ENCODE peak calls at places on chromosomes 11 and 22, in four cellular contexts. U is GM12878, M is HepG2, P is H1. C is an unnamed sample.

GRCh38 chr11:65204646-65205601 is 23.2 kb downstream of the CAPN1 start:
- DNase-seq in P (peak; percentile 95), M (peak; percentile 37), U (no peak), C (peak; percentile 86)

GRCh38 chr11:7665473-7666291 is 7.6 kb downstream of the CYB5R2 start:
- DNase-seq in U (peak; percentile 34), P (peak; percentile 90), M (peak; percentile 65), C (peak; percentile 86)

GRCh38 chr11:72683782-72684200 is 9.6 kb upstream of the PDE2A start:
- DNase-seq in U (no peak), P (peak; percentile 99), M (peak; percentile 33), C (peak; percentile 74)

GRCh38 chr11:87422566-87422965 is 384.8 kb downstream of the TMEM135 start:
- DNase-seq in P (no peak), U (no peak), M (no peak), C (no peak)

GRCh38 chr11:65310756-65311155 is 3.9 kb upstream of the CDC42EP2 start:
- DNase-seq in M (no peak), U (no peak), P (no peak), C (no peak)

GRCh38 chr11:118005224-118006152 is 19.3 kb downstream of the IL10RA start:
- DNase-seq in U (no peak), M (no peak), P (peak; percentile 22), C (peak; percentile 79)

GRCh38 chr11:119875841-119876600 is 147.0 kb upstream of the NECTIN1 start:
- DNase-seq in P (no peak), M (no peak), U (no peak), C (no peak)

GRCh38 chr22:41875531-41876242 is 39.2 kb downstream of the SHISA8 start:
- DNase-seq in P (no peak), U (no peak), M (no peak), C (no peak)

GRCh38 chr11:130827697-130828377 is 88.4 kb downstream of the SNX19 start:
- DNase-seq in P (peak; percentile 69), M (peak; percentile 57), U (no peak), C (peak; percentile 43)

GRCh38 chr11:38345286-38345685 is 1747.2 kb upstream of the RAG2 start:
- DNase-seq in U (no peak), P (no peak), M (peak; percentile 2), C (no peak)

GRCh38 chr11:47360341-47360740 is 7.8 kb upstream of the MYBPC3 start:
- DNase-seq in P (no peak), M (no peak), U (no peak), C (no peak)

GRCh38 chr11:544817-545166 is 7.5 kb downstream of the LRRC56 start:
- DNase-seq in P (no peak), M (no peak), U (no peak), C (no peak)

GRCh38 chr11:12806113-12806512 is 131.9 kb downstream of the TEAD1 start:
- DNase-seq in U (no peak), P (no peak), M (no peak), C (no peak)

GRCh38 chr11:95078526-95078925 is 11.1 kb upstream of the ENDOD1 start:
- DNase-seq in P (no peak), U (no peak), M (no peak), C (no peak)

GRCh38 chr11:70415176-70415575 is 16.8 kb downstream of the CTTN start:
- DNase-seq in P (no peak), M (no peak), U (no peak), C (no peak)

GRCh38 chr11:121606354-121606753 is 153.6 kb upstream of the SORL1-AS1 start:
- DNase-seq in U (no peak), P (no peak), M (no peak), C (no peak)

GRCh38 chr22:29014301-29014700 is 47.3 kb downstream of the C22orf31 start:
- DNase-seq in P (no peak), U (no peak), M (no peak), C (no peak)

GRCh38 chr11:19200410-19201201 is 1.2 kb downstream of the CSRP3 start:
- DNase-seq in P (no peak), U (no peak), M (no peak), C (no peak)

GRCh38 chr11:104727768-104728167 is 170.5 kb downstream of the CASP12 start:
- DNase-seq in P (no peak), M (no peak), U (no peak), C (no peak)

GRCh38 chr22:42724062-42724461 is 3.4 kb upstream of the A4GALT start:
- DNase-seq in P (no peak), U (no peak), M (no peak), C (no peak)

GRCh38 chr22:39360674-39361413 is 11.1 kb downstream of the SYNGR1 start:
- DNase-seq in P (no peak), U (no peak), M (no peak), C (no peak)

GRCh38 chr22:37843746-37844089 is 416 bp downstream of the ANKRD54 start:
- DNase-seq in M (no peak), U (no peak), P (no peak), C (peak; percentile 69)

GRCh38 chr11:115676206-115676605 is 172.0 kb upstream of the CADM1 start:
- DNase-seq in M (no peak), U (no peak), P (no peak), C (no peak)

GRCh38 chr11:120599816-120600420 is 88.4 kb downstream of the GRIK4 start:
- DNase-seq in M (no peak), U (no peak), P (no peak), C (no peak)

GRCh38 chr11:48003926-48004325 is 23.6 kb downstream of the PTPRJ start:
- DNase-seq in U (no peak), M (no peak), P (no peak), C (no peak)

GRCh38 chr11:19953909-19954308 is 206.4 kb downstream of the DBX1 start:
- DNase-seq in M (peak; percentile 93), U (no peak), P (no peak), C (peak; percentile 41)

GRCh38 chr11:71197096-71197495 is 55.3 kb downstream of the SHANK2 start:
- DNase-seq in P (no peak), U (no peak), M (no peak), C (no peak)

GRCh38 chr11:69173925-69174591 is 18.3 kb downstream of the SMIM38 start:
- DNase-seq in M (peak; percentile 46), U (no peak), P (no peak), C (no peak)

GRCh38 chr11:24295360-24295759 is 201.5 kb upstream of the LUZP2 start:
- DNase-seq in M (no peak), U (no peak), P (no peak), C (no peak)

GRCh38 chr22:41762980-41763779 is 37.3 kb upstream of the CCDC134 start:
- DNase-seq in M (peak; percentile 39), U (no peak), P (peak; percentile 94), C (peak; percentile 49)

GRCh38 chr11:122115520-122116343 is at the start of gene BLID:
- DNase-seq in P (peak; percentile 74), M (peak; percentile 7), U (no peak), C (peak; percentile 2)

GRCh38 chr11:66281001-66281400 is 3.0 kb downstream of the CNIH2 start:
- DNase-seq in U (no peak), P (no peak), M (no peak), C (no peak)

GRCh38 chr11:124983674-124984511 is 29.9 kb downstream of the CCDC15 start:
- DNase-seq in M (no peak), U (no peak), P (no peak), C (no peak)

GRCh38 chr11:107653077-107653476 is 58.8 kb downstream of the SLN start:
- DNase-seq in P (no peak), M (no peak), U (no peak), C (no peak)

GRCh38 chr22:39563571-39564428 is 6.8 kb upstream of the CACNA1I start:
- DNase-seq in P (no peak), M (no peak), U (no peak), C (no peak)

GRCh38 chr11:120352405-120352804 is 16.2 kb downstream of the ARHGEF12 start:
- DNase-seq in M (no peak), U (no peak), P (no peak), C (peak; percentile 48)

GRCh38 chr11:3231851-3232744 is at the start of gene MRGPRE:
- DNase-seq in M (no peak), U (no peak), P (no peak), C (peak; percentile 98)
- TF ChIP-seq TAF1 in M (no peak), U (no peak), P (no peak), C (no peak)

DNA sequence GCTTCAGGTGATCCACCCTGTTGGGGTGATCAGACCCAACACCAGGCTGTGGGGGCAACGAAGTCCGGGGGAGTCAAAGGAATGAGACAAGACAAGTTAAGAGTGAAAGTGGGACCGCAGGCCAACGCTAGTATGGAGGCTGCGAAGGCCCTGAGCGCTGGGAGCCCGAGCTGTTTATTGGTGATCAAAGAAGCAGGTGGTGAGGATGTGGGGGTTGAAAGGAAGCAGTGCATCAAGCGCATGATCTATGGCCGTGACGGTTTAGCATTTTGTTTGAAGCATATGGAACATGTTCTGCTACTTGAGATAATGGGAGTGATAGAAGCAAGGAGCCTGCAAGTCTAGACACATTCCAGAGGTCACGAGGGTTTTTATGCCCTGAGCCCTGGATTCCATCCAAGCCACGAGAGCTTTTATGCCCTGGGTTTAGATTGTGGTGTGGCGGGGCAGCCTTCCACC is 49.5 kb downstream of the MCHR1 start:
- DNase-seq in M (no peak), U (no peak), P (no peak), C (no peak)
- TF ChIP-seq CBX5 in M (no peak), U (no peak), P (no peak), C (no peak)

DNA sequence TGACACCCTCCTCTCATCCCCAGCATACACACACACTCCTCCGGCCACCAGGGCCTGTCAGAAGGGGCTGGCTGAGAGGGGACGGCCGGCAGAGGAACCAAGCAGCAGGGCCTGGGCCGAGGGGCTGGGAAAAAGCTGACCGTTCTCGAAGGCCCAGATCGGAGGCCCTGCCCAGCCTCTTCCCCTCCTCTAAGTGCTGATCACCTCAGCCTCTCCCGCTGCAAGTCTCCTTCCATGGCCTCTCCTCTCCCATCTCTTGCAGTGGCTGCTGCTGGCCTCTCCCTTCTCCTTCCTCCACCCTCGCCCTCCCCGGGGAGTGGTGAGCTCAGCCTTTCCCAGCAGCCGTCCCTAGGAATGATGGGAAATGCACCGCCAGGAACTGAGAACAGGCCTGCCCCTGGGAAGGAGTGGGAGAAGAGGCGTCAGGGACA is 39.6 kb downstream of the ARRB1 start:
- DNase-seq in P (no peak), U (no peak), M (no peak), C (no peak)
- TF ChIP-seq TAF1 in P (no peak), U (no peak), M (no peak), C (no peak)

GRCh38 chr22:32612834-32613233 is 138.2 kb downstream of the FBXO7 start:
- DNase-seq in U (no peak), M (no peak), P (no peak), C (no peak)

GRCh38 chr22:32615874-32616564 is 141.4 kb downstream of the FBXO7 start:
- DNase-seq in M (peak; percentile 72), U (no peak), P (peak; percentile 52), C (no peak)

GRCh38 chr22:32617883-32618282 is 143.3 kb downstream of the FBXO7 start:
- DNase-seq in U (no peak), P (no peak), M (no peak), C (no peak)

GRCh38 chr22:32617271-32617670 is 142.7 kb downstream of the FBXO7 start:
- DNase-seq in M (no peak), P (no peak), U (no peak), C (no peak)

GRCh38 chr22:32613773-32614172 is 139.2 kb downstream of the FBXO7 start:
- DNase-seq in P (no peak), U (no peak), M (no peak), C (no peak)
- TF ChIP-seq CBX5 in P (no peak), U (no peak), M (no peak), C (no peak)

GRCh38 chr11:100855466-100856067 is 168.5 kb downstream of the ARHGAP42 start:
- DNase-seq in P (no peak), U (no peak), M (peak; percentile 36), C (peak; percentile 18)
- TF ChIP-seq TAF1 in P (no peak), U (no peak), M (no peak), C (no peak)

C was measured in K562.